ENCODE peak calls at places on chromosomes 1 and 21, in eight cellular contexts. G is ELR; R is HCEC 1CT; L is anterior cingulate cortex; C is uterus; D is NCI-H2081 treated with DMSO at 0.1 percent for 48 hours; F is stimulated activated CD4-positive, alpha-beta T cell treated with anti-CD3 and anti-CD28 coated beads, Interleukin-2, amount 100 ng/mL, for 24 hours; B is AG20443. Y is an unnamed sample.
A peak's percentile ranks its signal among the peaks of the same experiment; 100 is the strongest.

GRCh38 chr1:111622166-111622565 is 2.6 kb downstream of the RAP1A start:
- DNase-seq in L (no peak), C (no peak), B (no peak), F (no peak), R (no peak), G (no peak), D (no peak), Y (no peak)

GRCh38 chr1:199404191-199404590 is 623.3 kb upstream of the NR5A2 start:
- DNase-seq in B (no peak), G (peak; percentile 11), D (no peak), R (peak; percentile 63), F (no peak), C (no peak), L (no peak), Y (no peak)

GRCh38 chr1:11733351-11733750 is 2.6 kb upstream of the AGTRAP start:
- DNase-seq in C (no peak), B (no peak), F (no peak), D (no peak), R (no peak), G (no peak), L (no peak), Y (no peak)

GRCh38 chr1:67574221-67574620 is 110.8 kb upstream of the GADD45A start:
- DNase-seq in D (no peak), G (no peak), B (no peak), F (no peak), R (no peak), C (no peak), L (no peak), Y (no peak)

GRCh38 chr1:15558516-15558915 is 26.3 kb downstream of the AGMAT start:
- DNase-seq in G (no peak), C (no peak), L (no peak), B (no peak), D (no peak), R (no peak), F (no peak), Y (no peak)

GRCh38 chr1:21084111-21084510 is 92.6 kb downstream of the EIF4G3 start:
- DNase-seq in G (no peak), F (no peak), R (no peak), C (no peak), B (no peak), L (no peak), D (no peak), Y (no peak)

GRCh38 chr1:74420497-74420896 is 91.9 kb downstream of the LRRC53 start:
- DNase-seq in L (no peak), B (no peak), F (no peak), R (no peak), C (no peak), D (no peak), G (no peak), Y (no peak)

GRCh38 chr21:39650801-39651200 is 38.1 kb downstream of the B3GALT5 start:
- DNase-seq in B (no peak), L (no peak), R (no peak), D (no peak), F (no peak), C (no peak), G (no peak), Y (no peak)

GRCh38 chr21:46393941-46394818 is 64.5 kb upstream of the DIP2A start:
- DNase-seq in F (no peak), L (no peak), G (no peak), D (no peak), R (no peak), C (no peak), B (no peak), Y (no peak)

GRCh38 chr1:155713054-155713453 is 24.2 kb downstream of the DAP3 start:
- DNase-seq in G (no peak), B (no peak), L (no peak), C (no peak), D (no peak), F (no peak), R (no peak), Y (no peak)

GRCh38 chr1:204592246-204592948 is 76.2 kb downstream of the MDM4 start:
- DNase-seq in F (no peak), B (no peak), C (no peak), R (no peak), L (no peak), D (no peak), G (no peak), Y (no peak)

GRCh38 chr1:161834967-161835366 is 68.8 kb downstream of the ATF6 start:
- DNase-seq in B (no peak), C (no peak), D (no peak), F (no peak), G (peak; percentile 13), L (no peak), R (no peak), Y (no peak)